ENCODE peak calls at places on chromosomes 12 and 14, in four cellular contexts. One of them, this sample, is unnamed.

GRCh38 chr14:105945891-105946290 is 419.5 kb downstream of the TMEM121 start:
- DNase-seq in aorta: no peak
- DNase-seq in pancreas: peak; percentile 90
- DNase-seq in GM23248: no peak
- DNase-seq in this sample: no peak

GRCh38 chr12:43789941-43790340 is 16.2 kb downstream of the TWF1 start:
- DNase-seq in pancreas: no peak
- DNase-seq in GM23248: peak; percentile 24
- DNase-seq in aorta: no peak
- DNase-seq in this sample: no peak

GRCh38 chr14:83483063-83483462 is 1949.4 kb upstream of the SEL1L start:
- DNase-seq in GM23248: peak; percentile 35
- DNase-seq in aorta: no peak
- DNase-seq in pancreas: no peak
- DNase-seq in this sample: no peak

GRCh38 chr12:1660304-1661187 is 30.3 kb upstream of the ADIPOR2 start:
- DNase-seq in GM23248: peak; percentile 53
- DNase-seq in pancreas: peak; percentile 85
- DNase-seq in aorta: no peak
- DNase-seq in this sample: peak; percentile 49

GRCh38 chr14:104866451-104867370 is 1.6 kb downstream of the CEP170B start:
- DNase-seq in aorta: no peak
- DNase-seq in GM23248: peak; percentile 28
- DNase-seq in pancreas: no peak
- DNase-seq in this sample: no peak

GRCh38 chr12:24595652-24596235 is 353.2 kb downstream of the BCAT1 start:
- DNase-seq in aorta: no peak
- DNase-seq in GM23248: peak; percentile 18
- DNase-seq in pancreas: no peak
- DNase-seq in this sample: no peak

GRCh38 chr12:115088995-115089841 is 405.2 kb upstream of the TBX3 start:
- DNase-seq in aorta: no peak
- DNase-seq in pancreas: no peak
- DNase-seq in GM23248: no peak
- DNase-seq in this sample: no peak

GRCh38 chr12:128798543-128799341 is 25.0 kb downstream of the SLC15A4 start:
- DNase-seq in pancreas: no peak
- DNase-seq in aorta: no peak
- DNase-seq in GM23248: no peak
- DNase-seq in this sample: no peak

GRCh38 chr14:64696355-64696844 is 7.8 kb upstream of the PLEKHG3 start:
- DNase-seq in aorta: no peak
- DNase-seq in GM23248: no peak
- DNase-seq in pancreas: no peak
- DNase-seq in this sample: no peak

GRCh38 chr14:78383060-78383459 is 212.9 kb downstream of the NRXN3 start:
- DNase-seq in pancreas: no peak
- DNase-seq in GM23248: no peak
- DNase-seq in aorta: no peak
- DNase-seq in this sample: no peak

GRCh38 chr12:19885092-19885813 is 446.0 kb downstream of the AEBP2 start:
- DNase-seq in pancreas: no peak
- DNase-seq in aorta: no peak
- DNase-seq in GM23248: no peak
- DNase-seq in this sample: no peak
- H3K4me1 ChIP-seq in pancreas: no peaks in the 10 kb centered on the region
- H3K4me1 ChIP-seq in aorta: peaks cover 10% of the 10 kb centered on the region
- H3K4me1 ChIP-seq in GM23248: no peaks in the 10 kb centered on the region
- H3K4me1 ChIP-seq in this sample: no peaks in the 10 kb centered on the region

GRCh38 chr14:103542545-103543088 is 13.6 kb downstream of the TRMT61A start:
- DNase-seq in pancreas: no peak
- DNase-seq in GM23248: peak; percentile 67
- DNase-seq in aorta: peak; percentile 92
- DNase-seq in this sample: no peak

GRCh38 chr14:103543721-103544626 is 15.0 kb downstream of the TRMT61A start:
- DNase-seq in pancreas: peak; percentile 55
- DNase-seq in aorta: peak; percentile 81
- DNase-seq in GM23248: peak; percentile 54
- DNase-seq in this sample: no peak

GRCh38 chr14:103544627-103545218 is 15.7 kb downstream of the TRMT61A start:
- DNase-seq in pancreas: peak; percentile 51
- DNase-seq in GM23248: no peak
- DNase-seq in aorta: no peak
- DNase-seq in this sample: no peak

GRCh38 chr14:103541944-103542544 is 13.0 kb downstream of the TRMT61A start:
- DNase-seq in pancreas: no peak
- DNase-seq in GM23248: no peak
- DNase-seq in aorta: no peak
- DNase-seq in this sample: no peak

DNA sequence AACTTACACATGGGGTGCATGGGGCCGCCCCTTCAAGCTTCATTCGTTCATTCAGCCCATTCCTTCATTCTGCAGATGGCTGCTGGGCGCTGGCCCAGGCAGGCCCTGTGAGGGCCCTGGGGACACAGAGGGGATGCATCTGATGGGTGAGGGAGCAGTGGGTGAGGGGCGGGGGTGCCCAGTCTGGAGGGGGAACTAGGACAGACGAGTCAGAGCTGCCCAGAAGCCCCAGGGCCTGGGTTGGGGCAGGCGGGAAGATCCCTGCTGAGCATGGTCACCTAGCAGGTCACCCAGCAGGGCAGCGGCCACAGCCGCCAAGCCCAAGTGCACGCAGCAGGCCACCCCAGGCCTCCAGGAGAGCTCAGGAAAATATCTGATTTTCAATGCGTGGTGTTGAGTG is 14.1 kb downstream of the TRMT61A start:
- DNase-seq in GM23248: no peak
- DNase-seq in aorta: peak; percentile 68
- DNase-seq in pancreas: peak; percentile 41
- DNase-seq in this sample: no peak
- H3K4me1 ChIP-seq in GM23248: peaks cover 32% of the 10 kb centered on the region
- H3K4me1 ChIP-seq in aorta: no peaks in the 10 kb centered on the region
- H3K4me1 ChIP-seq in pancreas: no peaks in the 10 kb centered on the region
- H3K4me1 ChIP-seq in this sample: no peaks in the 10 kb centered on the region

DNA sequence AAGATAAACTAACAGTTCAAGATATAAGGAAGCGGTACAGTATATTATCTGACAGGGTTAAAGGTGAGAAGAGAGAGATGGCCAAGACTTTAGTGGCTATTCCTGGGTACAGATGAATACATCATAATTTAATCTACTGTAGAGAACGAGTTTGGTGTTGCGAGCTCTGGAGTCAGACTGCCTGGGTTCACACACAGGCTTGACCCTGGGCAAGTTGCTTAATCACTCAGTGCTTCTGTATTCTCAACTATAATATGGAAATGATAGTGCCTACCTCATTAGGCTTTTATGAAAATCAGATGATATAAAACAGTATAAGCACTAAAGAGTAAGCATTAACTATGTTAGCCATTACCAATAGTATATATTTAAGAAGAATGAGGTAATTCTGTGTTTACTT is 3.5 kb downstream of the PPM1H start:
- DNase-seq in pancreas: no peak
- DNase-seq in GM23248: no peak
- DNase-seq in aorta: no peak
- DNase-seq in this sample: no peak
- H3K4me1 ChIP-seq in pancreas: peaks cover 8% of the 10 kb centered on the region
- H3K4me1 ChIP-seq in GM23248: no peaks in the 10 kb centered on the region
- H3K4me1 ChIP-seq in aorta: no peaks in the 10 kb centered on the region
- H3K4me1 ChIP-seq in this sample: peaks cover 6% of the 10 kb centered on the region

DNA sequence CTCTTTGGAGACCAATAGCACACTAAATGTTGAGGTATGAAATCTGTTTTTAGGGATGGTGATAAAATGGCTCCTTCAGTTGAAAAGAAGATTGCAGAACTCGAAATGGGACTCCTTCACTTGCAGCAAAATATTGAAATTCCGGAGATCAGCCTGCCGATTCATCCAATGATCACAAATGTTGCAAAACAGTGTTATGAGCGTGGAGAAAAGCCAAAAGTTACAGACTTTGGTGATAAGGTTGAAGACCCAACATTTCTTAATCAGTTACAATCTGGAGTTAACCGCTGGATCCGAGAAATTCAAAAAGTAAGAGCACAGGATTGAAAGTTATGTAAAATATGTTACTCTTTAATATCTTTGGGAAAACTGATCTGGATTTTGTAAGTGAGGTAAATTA is 15.3 kb downstream of the DYNC1H1 start:
- DNase-seq in pancreas: no peak
- DNase-seq in aorta: no peak
- DNase-seq in GM23248: no peak
- DNase-seq in this sample: no peak
- H3K4me1 ChIP-seq in pancreas: peaks cover 15% of the 10 kb centered on the region
- H3K4me1 ChIP-seq in aorta: peaks cover 2% of the 10 kb centered on the region
- H3K4me1 ChIP-seq in GM23248: peaks cover 41% of the 10 kb centered on the region
- H3K4me1 ChIP-seq in this sample: no peaks in the 10 kb centered on the region

DNA sequence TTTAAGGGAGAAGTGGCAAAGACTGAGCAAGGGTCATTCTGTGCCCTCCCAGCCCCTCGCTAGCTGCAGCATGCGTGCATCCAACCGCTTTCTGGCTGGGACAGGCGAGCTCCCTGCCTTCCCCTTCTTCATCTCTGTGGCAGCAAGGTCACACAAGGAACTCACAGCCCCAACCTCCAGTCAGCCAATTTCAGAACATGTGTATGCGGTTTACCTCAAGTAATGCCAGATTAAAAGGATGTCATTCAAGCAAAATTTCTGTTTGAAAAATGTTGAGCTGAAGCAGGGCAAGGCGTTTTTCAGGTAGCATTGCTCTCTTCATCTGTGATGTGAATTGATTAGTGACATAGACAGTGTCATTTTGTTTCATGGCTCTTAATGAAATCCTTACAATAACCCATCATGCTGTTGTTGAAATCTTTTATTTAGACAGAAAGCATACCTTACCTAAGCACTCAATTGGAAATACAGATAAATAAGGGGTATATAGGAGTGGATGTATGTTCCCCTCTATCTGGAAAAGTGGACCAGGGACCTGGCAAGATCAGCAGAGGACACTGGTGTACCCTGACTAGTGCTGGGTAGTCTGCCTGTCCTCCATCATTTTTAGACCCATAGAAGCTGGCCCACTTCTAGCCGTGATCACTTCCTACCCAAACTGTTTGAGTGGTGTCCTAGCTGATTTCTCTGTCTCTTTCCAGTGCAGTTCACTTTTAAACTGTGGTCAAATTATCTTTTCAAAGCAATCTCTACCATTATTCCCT is 82.8 kb upstream of the NEDD1 start:
- DNase-seq in GM23248: no peak
- DNase-seq in pancreas: no peak
- DNase-seq in aorta: no peak
- DNase-seq in this sample: no peak
- H3K4me1 ChIP-seq in GM23248: no peaks in the 10 kb centered on the region
- H3K4me1 ChIP-seq in pancreas: no peaks in the 10 kb centered on the region
- H3K4me1 ChIP-seq in aorta: no peaks in the 10 kb centered on the region
- H3K4me1 ChIP-seq in this sample: no peaks in the 10 kb centered on the region

DNA sequence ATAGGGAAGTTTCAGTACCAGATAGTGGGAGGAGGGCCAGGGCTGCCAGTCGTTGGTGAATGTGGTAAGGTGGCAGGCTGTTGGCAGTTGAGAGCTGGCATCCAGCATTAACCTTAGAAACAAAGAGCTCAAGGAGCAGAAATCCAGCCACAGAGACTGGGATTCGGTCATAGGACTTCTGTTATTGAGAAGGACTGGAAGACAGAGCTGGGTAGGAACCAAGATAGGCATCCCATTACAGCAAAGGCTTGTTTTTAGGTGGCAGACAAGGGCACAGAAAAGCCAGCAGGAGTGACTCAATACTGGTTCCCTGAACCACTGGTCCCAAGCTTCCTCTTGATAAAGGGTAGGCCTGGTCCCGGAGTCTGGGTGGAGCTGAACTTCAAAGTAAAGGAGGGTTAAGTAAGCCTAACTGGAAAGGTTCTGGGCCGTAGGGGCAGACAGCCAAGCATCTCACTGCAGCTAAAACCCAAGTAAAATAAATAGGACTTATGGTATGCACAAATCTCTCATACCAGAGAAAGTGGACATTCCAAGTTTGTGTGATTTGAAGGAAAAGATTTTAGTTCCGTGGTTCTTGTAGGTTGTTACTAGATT is 147.9 kb downstream of the ETV6 start:
- DNase-seq in GM23248: peak; percentile 38
- DNase-seq in pancreas: no peak
- DNase-seq in aorta: no peak
- DNase-seq in this sample: no peak
- H3K4me1 ChIP-seq in GM23248: peaks cover 42% of the 10 kb centered on the region
- H3K4me1 ChIP-seq in pancreas: peaks cover 41% of the 10 kb centered on the region
- H3K4me1 ChIP-seq in aorta: peaks cover 8% of the 10 kb centered on the region
- H3K4me1 ChIP-seq in this sample: peaks cover 15% of the 10 kb centered on the region

GRCh38 chr12:113639474-113639873 is 167.8 kb upstream of the LHX5 start:
- DNase-seq in GM23248: no peak
- DNase-seq in aorta: no peak
- DNase-seq in pancreas: no peak
- DNase-seq in this sample: no peak
- H3K4me1 ChIP-seq in GM23248: no peaks in the 10 kb centered on the region
- H3K4me1 ChIP-seq in aorta: no peaks in the 10 kb centered on the region
- H3K4me1 ChIP-seq in pancreas: no peaks in the 10 kb centered on the region
- H3K4me1 ChIP-seq in this sample: no peaks in the 10 kb centered on the region

GRCh38 chr14:49961270-49962222 is 68.7 kb downstream of the ARF6 start:
- DNase-seq in GM23248: no peak
- DNase-seq in pancreas: no peak
- DNase-seq in aorta: no peak
- DNase-seq in this sample: no peak
- H3K4me1 ChIP-seq in GM23248: peaks cover 14% of the 10 kb centered on the region
- H3K4me1 ChIP-seq in pancreas: peaks cover under 1% of the 10 kb centered on the region
- H3K4me1 ChIP-seq in aorta: no peaks in the 10 kb centered on the region
- H3K4me1 ChIP-seq in this sample: peaks cover 13% of the 10 kb centered on the region